ENCODE peak calls at places on chromosomes 5 and 9, in seven cellular contexts. One of them, this sample, is unnamed.

GRCh38 chr5:43523662-43524072 is 8.7 kb upstream of the C5orf34 start:
- DNase-seq in AG08396: no peak
- DNase-seq in T-helper 1 cell: no peak
- DNase-seq in head of caudate nucleus: no peak
- DNase-seq in ecto neural progenitor cell: no peak
- DNase-seq in GM12891: no peak
- DNase-seq in CD4-positive, alpha-beta T cell: no peak
- DNase-seq in this sample: no peak

GRCh38 chr9:115262952-115263351 is 145.0 kb upstream of the TNC start:
- DNase-seq in ecto neural progenitor cell: no peak
- DNase-seq in CD4-positive, alpha-beta T cell: no peak
- DNase-seq in T-helper 1 cell: no peak
- DNase-seq in GM12891: no peak
- DNase-seq in head of caudate nucleus: no peak
- DNase-seq in AG08396: no peak
- DNase-seq in this sample: no peak

GRCh38 chr5:114305402-114306207 is 56.3 kb upstream of the KCNN2 start:
- DNase-seq in CD4-positive, alpha-beta T cell: no peak
- DNase-seq in T-helper 1 cell: no peak
- DNase-seq in AG08396: peak; percentile 19
- DNase-seq in GM12891: no peak
- DNase-seq in ecto neural progenitor cell: peak; percentile 49
- DNase-seq in head of caudate nucleus: no peak
- DNase-seq in this sample: no peak

GRCh38 chr9:4979224-4979623 is 5.8 kb upstream of the JAK2 start:
- DNase-seq in AG08396: no peak
- DNase-seq in head of caudate nucleus: no peak
- DNase-seq in T-helper 1 cell: no peak
- DNase-seq in ecto neural progenitor cell: no peak
- DNase-seq in GM12891: no peak
- DNase-seq in CD4-positive, alpha-beta T cell: no peak
- DNase-seq in this sample: no peak

GRCh38 chr9:24051587-24051986 is 225.5 kb upstream of the ELAVL2 start:
- DNase-seq in ecto neural progenitor cell: no peak
- DNase-seq in CD4-positive, alpha-beta T cell: no peak
- DNase-seq in AG08396: no peak
- DNase-seq in GM12891: no peak
- DNase-seq in T-helper 1 cell: no peak
- DNase-seq in head of caudate nucleus: no peak
- DNase-seq in this sample: no peak

GRCh38 chr9:122197882-122198281 is 30.9 kb downstream of the LHX6 start:
- DNase-seq in GM12891: no peak
- DNase-seq in ecto neural progenitor cell: no peak
- DNase-seq in CD4-positive, alpha-beta T cell: no peak
- DNase-seq in T-helper 1 cell: no peak
- DNase-seq in AG08396: no peak
- DNase-seq in head of caudate nucleus: no peak
- DNase-seq in this sample: no peak

GRCh38 chr5:59139695-59140094 is 556.8 kb downstream of the RAB3C start:
- DNase-seq in head of caudate nucleus: no peak
- DNase-seq in T-helper 1 cell: no peak
- DNase-seq in AG08396: no peak
- DNase-seq in GM12891: no peak
- DNase-seq in ecto neural progenitor cell: no peak
- DNase-seq in CD4-positive, alpha-beta T cell: no peak
- DNase-seq in this sample: no peak

GRCh38 chr5:1167361-1167727 is 34.1 kb upstream of the SLC6A19 start:
- DNase-seq in CD4-positive, alpha-beta T cell: no peak
- DNase-seq in AG08396: no peak
- DNase-seq in ecto neural progenitor cell: no peak
- DNase-seq in T-helper 1 cell: no peak
- DNase-seq in GM12891: no peak
- DNase-seq in head of caudate nucleus: no peak
- DNase-seq in this sample: no peak

GRCh38 chr9:5110867-5111681 is 74.4 kb downstream of the INSL6 start:
- DNase-seq in head of caudate nucleus: no peak
- DNase-seq in GM12891: no peak
- DNase-seq in AG08396: no peak
- DNase-seq in CD4-positive, alpha-beta T cell: no peak
- DNase-seq in ecto neural progenitor cell: no peak
- DNase-seq in T-helper 1 cell: no peak
- DNase-seq in this sample: peak; percentile 20

GRCh38 chr5:149434162-149435014 is 55.3 kb upstream of the IL17B start:
- DNase-seq in CD4-positive, alpha-beta T cell: peak; percentile 21
- DNase-seq in ecto neural progenitor cell: peak; percentile 80
- DNase-seq in T-helper 1 cell: peak; percentile 28
- DNase-seq in AG08396: peak; percentile 77
- DNase-seq in GM12891: peak; percentile 47
- DNase-seq in head of caudate nucleus: peak; percentile 44
- DNase-seq in this sample: peak; percentile 65

GRCh38 chr9:127390563-127390962 is 6.4 kb upstream of the SLC2A8 start:
- DNase-seq in AG08396: no peak
- DNase-seq in T-helper 1 cell: no peak
- DNase-seq in GM12891: no peak
- DNase-seq in ecto neural progenitor cell: no peak
- DNase-seq in head of caudate nucleus: no peak
- DNase-seq in CD4-positive, alpha-beta T cell: no peak
- DNase-seq in this sample: no peak

GRCh38 chr5:135534609-135535419 is 950 bp downstream of the NEUROG1 start:
- DNase-seq in AG08396: no peak
- DNase-seq in ecto neural progenitor cell: peak; percentile 78
- DNase-seq in T-helper 1 cell: no peak
- DNase-seq in CD4-positive, alpha-beta T cell: no peak
- DNase-seq in head of caudate nucleus: no peak
- DNase-seq in GM12891: no peak
- DNase-seq in this sample: no peak